ENCODE peak calls at places on chromosomes 13 and 19, in seven cellular contexts. A is GM12865, Y is fibroblast of villous mesenchyme, D is IMR-90, M is esophagus squamous epithelium, F is fibroblast of mammary gland, G is HCT116. L is an unnamed sample.

GRCh38 chr19:3125900-3126524 is 9.8 kb upstream of the GNA15 start:
- DNase-seq in A (peak; percentile 69), Y (peak; percentile 31), D (no peak), M (no peak), F (peak; percentile 37), G (peak; percentile 60), L (peak; percentile 30)

GRCh38 chr19:3098515-3099346 is 4.6 kb downstream of the GNA11 start:
- DNase-seq in A (peak; percentile 24), Y (peak; percentile 50), D (peak; percentile 23), M (no peak), F (peak; percentile 30), G (no peak), L (peak; percentile 43)

GRCh38 chr13:36074659-36075058 is 56.5 kb downstream of the DCLK1 start:
- DNase-seq in A (no peak), Y (no peak), D (no peak), M (no peak), F (no peak), G (no peak), L (no peak)

GRCh38 chr19:8445488-8446001 is 770 bp downstream of the HNRNPM start:
- DNase-seq in A (peak; percentile 56), Y (peak; percentile 54), D (no peak), M (no peak), F (no peak), G (no peak), L (no peak)

GRCh38 chr19:11973020-11973810 is 8.4 kb downstream of the ZNF763 start:
- DNase-seq in A (no peak), Y (no peak), D (no peak), M (no peak), F (no peak), G (no peak), L (no peak)

GRCh38 chr13:101149735-101150380 is 266.4 kb downstream of the NALCN start:
- DNase-seq in A (peak; percentile 2), Y (peak; percentile 47), D (peak; percentile 66), M (no peak), F (peak; percentile 62), G (no peak), L (peak; percentile 77)

GRCh38 chr13:52845766-52846566 is 2.5 kb downstream of the PCDH8 start:
- DNase-seq in A (no peak), Y (no peak), D (no peak), M (no peak), F (no peak), G (no peak), L (no peak)

GRCh38 chr19:12944064-12944674 is 1.5 kb upstream of the RAD23A start:
- DNase-seq in A (no peak), Y (no peak), D (no peak), M (no peak), F (no peak), G (no peak), L (no peak)

GRCh38 chr13:67642638-67643037 is 412.5 kb upstream of the PCDH9 start:
- DNase-seq in A (no peak), Y (no peak), D (no peak), M (no peak), F (no peak), G (no peak), L (no peak)

GRCh38 chr19:23558541-23558940 is 128.5 kb downstream of the ZNF675 start:
- DNase-seq in A (no peak), Y (no peak), D (no peak), M (no peak), F (no peak), G (no peak), L (no peak)

GRCh38 chr13:109989686-109990085 is 203.3 kb upstream of the IRS2 start:
- DNase-seq in A (no peak), Y (peak; percentile 42), D (peak; percentile 72), M (no peak), F (peak; percentile 55), G (no peak), L (peak; percentile 37)

GRCh38 chr19:20325151-20325550 is 158.1 kb downstream of the ZNF486 start:
- DNase-seq in A (no peak), Y (no peak), D (no peak), M (no peak), F (no peak), G (no peak), L (no peak)

GRCh38 chr19:13082192-13083007 is 20.3 kb downstream of the LYL1 start:
- DNase-seq in A (no peak), Y (peak; percentile 56), D (peak; percentile 62), M (no peak), F (peak; percentile 55), G (no peak), L (peak; percentile 49)

GRCh38 chr19:55109527-55110291 is 7.7 kb downstream of the PPP1R12C start:
- DNase-seq in A (no peak), Y (no peak), D (no peak), M (no peak), F (no peak), G (no peak), L (no peak)

GRCh38 chr13:113209336-113209879 is at the start of gene CUL4A:
- DNase-seq in A (peak; percentile 81), Y (peak; percentile 72), D (peak; percentile 60), M (no peak), F (peak; percentile 59), G (peak; percentile 31), L (peak; percentile 73)

GRCh38 chr13:62293081-62293480 is 877.4 kb upstream of the PCDH20 start:
- DNase-seq in A (peak; percentile 10), Y (peak; percentile 12), D (peak; percentile 23), M (no peak), F (peak; percentile 58), G (no peak), L (no peak)

GRCh38 chr13:110334841-110335490 is 27.9 kb downstream of the COL4A2 start:
- DNase-seq in A (no peak), Y (no peak), D (no peak), M (no peak), F (peak; percentile 50), G (no peak), L (no peak)

GRCh38 chr13:112759053-112759452 is 69.2 kb downstream of the ATP11A start:
- DNase-seq in A (no peak), Y (no peak), D (no peak), M (no peak), F (no peak), G (no peak), L (no peak)

GRCh38 chr13:50989476-50989875 is 79.9 kb downstream of the RNASEH2B start:
- DNase-seq in A (no peak), Y (peak; percentile 29), D (no peak), M (no peak), F (no peak), G (no peak), L (no peak)

GRCh38 chr13:73179906-73180305 is 121.1 kb downstream of the KLF5 start:
- DNase-seq in A (no peak), Y (peak; percentile 25), D (peak; percentile 80), M (no peak), F (no peak), G (no peak), L (no peak)

DNA sequence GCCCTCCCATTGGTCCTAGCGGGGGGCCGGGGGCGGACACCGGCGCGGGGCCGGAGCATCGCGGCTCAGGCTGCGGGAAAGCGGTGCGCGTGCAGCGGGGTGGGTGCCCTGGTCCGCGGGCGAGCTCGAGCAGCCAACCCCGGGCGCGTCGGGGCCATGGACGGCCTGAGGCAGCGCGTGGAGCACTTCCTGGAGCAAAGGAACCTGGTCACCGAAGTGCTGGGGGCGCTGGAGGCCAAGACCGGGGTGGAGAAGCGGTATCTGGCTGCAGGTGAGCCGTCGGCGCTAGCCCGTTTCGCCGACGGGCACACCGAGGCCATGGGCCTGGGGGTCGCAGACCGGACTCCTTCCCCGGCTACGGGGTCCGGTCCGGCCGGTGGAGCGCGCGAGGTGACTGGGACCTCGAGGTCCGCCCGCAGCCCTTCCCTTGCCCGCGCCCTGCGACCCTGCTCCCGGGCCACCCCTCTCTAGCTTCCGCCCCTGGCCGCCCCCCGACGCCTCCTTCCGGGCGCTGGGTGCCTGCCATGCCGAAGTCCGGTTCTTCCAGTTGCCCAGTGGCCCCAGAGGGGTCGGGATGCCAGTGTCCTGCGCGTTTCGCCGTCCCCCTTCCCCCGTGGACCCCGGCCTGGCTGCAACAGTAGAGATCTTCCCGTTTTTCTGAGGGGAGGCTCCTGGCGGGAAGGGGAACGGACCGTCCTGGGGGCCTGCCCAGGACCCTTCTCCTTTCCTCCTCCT is at the start of gene REEP6:
- DNase-seq in A (no peak), Y (no peak), D (no peak), M (no peak), F (no peak), G (no peak), L (no peak)
- TF ChIP-seq CTCF in A (no peak), Y (no peak), D (no peak), M (no peak), F (no peak), G (no peak), L (no peak)

DNA sequence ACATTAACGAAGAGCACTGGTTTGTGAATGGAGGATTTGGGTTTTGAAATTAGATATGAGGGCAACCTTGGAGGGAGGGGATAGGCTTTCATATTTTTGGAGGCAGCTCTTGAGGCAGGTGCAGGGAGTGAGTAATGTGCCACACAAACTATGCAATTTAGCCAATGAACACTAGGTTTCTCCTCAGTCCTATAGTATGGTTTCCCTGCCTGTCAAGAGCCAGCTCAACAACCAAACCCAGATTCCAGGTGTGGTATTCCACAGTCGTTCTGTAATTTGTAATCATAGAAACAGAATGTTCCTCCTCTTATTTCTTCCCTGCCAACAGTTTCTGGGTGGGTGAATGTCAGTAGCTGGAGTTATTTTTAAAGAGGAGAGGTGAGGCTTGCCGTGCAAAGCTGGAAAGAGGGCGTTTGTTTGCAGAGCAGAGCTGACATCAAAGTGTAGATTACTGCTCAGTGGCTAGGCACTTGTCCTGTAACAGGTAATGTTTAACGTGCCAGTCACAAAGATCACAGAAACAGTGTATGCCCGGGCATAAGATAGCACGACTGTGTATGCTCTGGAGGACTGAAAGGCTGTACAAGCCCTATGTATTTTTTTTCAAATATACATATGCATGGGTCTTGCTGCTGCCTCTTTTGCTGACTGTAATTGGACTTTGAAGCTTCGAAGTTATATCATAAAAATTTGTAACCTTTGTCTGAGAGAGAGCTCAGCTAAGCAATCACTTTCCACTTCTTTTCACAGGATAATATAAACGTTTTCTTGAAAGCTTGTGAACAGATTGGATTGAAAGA is 124.3 kb downstream of the LMO7 start:
- DNase-seq in A (no peak), Y (peak; percentile 57), D (peak; percentile 33), M (no peak), F (peak; percentile 45), G (peak; percentile 37), L (no peak)
- TF ChIP-seq CTCF in A (no peak), Y (peak; percentile 21), D (peak; percentile 8), M (peak; percentile 33), F (peak; percentile 13), G (no peak), L (peak; percentile 7)

GRCh38 chr13:48647625-48648024 is 6.1 kb upstream of the CYSLTR2 start:
- DNase-seq in A (peak; percentile 20), Y (no peak), D (no peak), M (no peak), F (no peak), G (no peak), L (no peak)
- TF ChIP-seq CTCF in A (no peak), Y (peak; percentile 18), D (no peak), M (peak; percentile 12), F (no peak), G (peak; percentile 4), L (no peak)

GRCh38 chr13:98599502-98600328 is 22.8 kb upstream of the STK24 start:
- DNase-seq in A (no peak), Y (no peak), D (peak; percentile 9), M (no peak), F (no peak), G (no peak), L (peak; percentile 42)

GRCh38 chr13:98592353-98592740 is 15.4 kb upstream of the STK24 start:
- DNase-seq in A (no peak), Y (no peak), D (no peak), M (no peak), F (no peak), G (no peak), L (no peak)

GRCh38 chr13:98595134-98595533 is 18.2 kb upstream of the STK24 start:
- DNase-seq in A (no peak), Y (no peak), D (no peak), M (no peak), F (no peak), G (no peak), L (no peak)

GRCh38 chr13:98598043-98598442 is 21.1 kb upstream of the STK24 start:
- DNase-seq in A (no peak), Y (peak; percentile 50), D (no peak), M (no peak), F (peak; percentile 45), G (no peak), L (no peak)
- TF ChIP-seq CTCF in A (no peak), Y (peak; percentile 53), D (no peak), M (no peak), F (peak; percentile 33), G (peak; percentile 51), L (peak; percentile 14)